ENCODE peak calls at places on chromosomes 7 and 10, in nine cellular contexts. V is mammary epithelial cell, Y is upper lobe of right lung, S is bronchial epithelial cell, N is ovary, T is AG04449, C is uterus, O is WERI-Rb-1, G is left ventricle myocardium inferior. W is an unnamed sample.

GRCh38 chr10:98414932-98415709 is at the start of gene PYROXD2:
- DNase-seq in V (peak), Y (peak), S (peak), N (peak), T (peak), C (peak), O (no peak), G (peak), W (peak)

GRCh38 chr10:77226871-77227557 is 410.6 kb downstream of the KCNMA1 start:
- DNase-seq in V (peak), Y (no peak), S (no peak), N (no peak), T (no peak), C (no peak), O (no peak), G (no peak), W (peak)

GRCh38 chr7:100022621-100023020 is 7.2 kb downstream of the ZKSCAN1 start:
- DNase-seq in V (peak), Y (peak), S (peak), N (no peak), T (no peak), C (no peak), O (no peak), G (no peak), W (no peak)

GRCh38 chr10:74078037-74078436 is 72.6 kb downstream of the AP3M1 start:
- DNase-seq in V (no peak), Y (no peak), S (no peak), N (no peak), T (no peak), C (no peak), O (no peak), G (no peak), W (peak)

GRCh38 chr7:91892821-91893340 is 12.4 kb upstream of the MTERF1 start:
- DNase-seq in V (peak), Y (no peak), S (peak), N (no peak), T (no peak), C (no peak), O (peak), G (no peak), W (peak)

GRCh38 chr10:111698711-111699110 is 484.9 kb downstream of the GPAM start:
- DNase-seq in V (no peak), Y (no peak), S (no peak), N (no peak), T (no peak), C (no peak), O (no peak), G (no peak), W (peak)

GRCh38 chr7:120332433-120332832 is 59.5 kb downstream of the KCND2 start:
- DNase-seq in V (no peak), Y (no peak), S (no peak), N (no peak), T (no peak), C (no peak), O (no peak), G (no peak), W (no peak)

GRCh38 chr10:34862892-34863291 is 47.8 kb upstream of the PARD3 start:
- DNase-seq in V (no peak), Y (no peak), S (no peak), N (no peak), T (no peak), C (no peak), O (no peak), G (no peak), W (no peak)

GRCh38 chr7:94418851-94419250 is 24.2 kb downstream of the COL1A2 start:
- DNase-seq in V (no peak), Y (no peak), S (no peak), N (no peak), T (no peak), C (no peak), O (no peak), G (no peak), W (peak)

GRCh38 chr10:102643346-102644065 is 773 bp upstream of the TRIM8 start:
- DNase-seq in V (peak), Y (peak), S (peak), N (peak), T (no peak), C (peak), O (peak), G (peak), W (peak)

GRCh38 chr7:522071-522937 is 2.7 kb upstream of the PDGFA start:
- DNase-seq in V (peak), Y (no peak), S (peak), N (no peak), T (no peak), C (peak), O (no peak), G (peak), W (peak)

GRCh38 chr10:3451516-3452185 is 279.1 kb upstream of the PITRM1 start:
- DNase-seq in V (no peak), Y (no peak), S (no peak), N (no peak), T (no peak), C (no peak), O (no peak), G (no peak), W (no peak)

GRCh38 chr10:102419561-102420442 is 834 bp upstream of the FBXL15 start:
- DNase-seq in V (no peak), Y (no peak), S (no peak), N (peak), T (no peak), C (peak), O (peak), G (peak), W (no peak)

GRCh38 chr10:84291389-84291788 is 37.0 kb upstream of the CCSER2 start:
- DNase-seq in V (peak), Y (no peak), S (peak), N (no peak), T (no peak), C (no peak), O (no peak), G (no peak), W (peak)

GRCh38 chr7:137245186-137245585 is 98.3 kb downstream of the PTN start:
- DNase-seq in V (no peak), Y (no peak), S (no peak), N (no peak), T (no peak), C (no peak), O (no peak), G (no peak), W (no peak)

GRCh38 chr7:140060788-140061606 is 1.8 kb downstream of the PARP12 start:
- DNase-seq in V (no peak), Y (no peak), S (no peak), N (peak), T (no peak), C (no peak), O (no peak), G (peak), W (peak)

GRCh38 chr7:123770378-123770777 is 21.6 kb upstream of the WASL start:
- DNase-seq in V (peak), Y (no peak), S (peak), N (no peak), T (no peak), C (no peak), O (no peak), G (no peak), W (peak)

GRCh38 chr10:74255800-74256422 is 104.9 kb downstream of the ADK start:
- DNase-seq in V (no peak), Y (no peak), S (peak), N (no peak), T (no peak), C (no peak), O (peak), G (no peak), W (no peak)

GRCh38 chr7:85659364-85659763 is 472.5 kb upstream of the SEMA3D start:
- DNase-seq in V (peak), Y (no peak), S (peak), N (no peak), T (no peak), C (no peak), O (no peak), G (no peak), W (peak)

GRCh38 chr7:73703225-73703624 is 16.2 kb downstream of the STX1A start:
- DNase-seq in V (no peak), Y (no peak), S (no peak), N (no peak), T (no peak), C (no peak), O (no peak), G (no peak), W (no peak)

DNA sequence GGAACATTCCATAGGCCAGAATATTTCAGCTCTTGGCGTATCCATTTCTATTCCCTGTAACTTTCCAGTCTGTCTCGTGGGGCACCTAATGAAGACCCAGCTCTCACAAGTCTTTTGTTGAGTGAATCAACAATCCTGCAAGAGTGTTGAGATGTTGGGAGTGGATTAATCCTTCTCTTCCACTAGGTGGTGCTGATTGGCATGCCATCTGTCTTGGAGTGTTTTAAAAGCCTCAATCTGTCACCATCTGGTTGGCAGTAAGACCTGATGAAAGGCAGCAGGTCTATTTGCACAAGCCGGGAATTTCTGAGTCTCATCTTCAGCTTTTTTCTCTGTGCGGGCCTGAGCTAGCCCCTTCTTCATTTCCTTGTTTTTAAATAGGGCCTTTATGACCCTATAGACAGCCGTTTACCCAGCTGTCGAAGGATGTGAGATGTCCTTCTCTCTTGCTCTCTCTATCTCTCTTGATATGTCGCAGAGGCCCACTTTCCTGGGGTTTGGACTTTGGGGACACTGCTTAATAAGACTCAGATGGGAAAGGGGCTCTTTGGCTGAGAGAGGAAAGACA is 180.5 kb downstream of the ZNF365 start:
- DNase-seq in V (peak), Y (no peak), S (peak), N (no peak), T (peak), C (no peak), O (peak), G (no peak), W (peak)
- TF ChIP-seq CTCF in V (peak), Y (peak), S (peak), N (no peak), T (peak), C (no peak), O (peak), G (peak), W (peak)

GRCh38 chr7:27165655-27166474 is 528 bp upstream of the HOXA9 start:
- DNase-seq in V (no peak), Y (peak), S (no peak), N (no peak), T (no peak), C (peak), O (no peak), G (no peak), W (peak)
- H3K4me3 ChIP-seq in V (no peak), Y (peak), S (no peak), N (peak), T (peak), C (peak), O (peak), G (peak), W (peak)

GRCh38 chr7:3140834-3141233 is 97.2 kb upstream of the CARD11 start:
- DNase-seq in V (no peak), Y (no peak), S (no peak), N (no peak), T (no peak), C (no peak), O (no peak), G (no peak), W (no peak)
- TF ChIP-seq CTCF in V (no peak), Y (no peak), S (no peak), N (no peak), T (no peak), C (no peak), O (no peak), G (no peak), W (no peak)

GRCh38 chr7:30335763-30336487 is 51.5 kb downstream of the ZNRF2 start:
- DNase-seq in V (no peak), Y (no peak), S (no peak), N (no peak), T (no peak), C (no peak), O (no peak), G (no peak), W (no peak)
- H3K4me3 ChIP-seq in V (no peak), Y (no peak), S (no peak), N (no peak), T (no peak), C (no peak), O (no peak), G (no peak), W (no peak)

DNA sequence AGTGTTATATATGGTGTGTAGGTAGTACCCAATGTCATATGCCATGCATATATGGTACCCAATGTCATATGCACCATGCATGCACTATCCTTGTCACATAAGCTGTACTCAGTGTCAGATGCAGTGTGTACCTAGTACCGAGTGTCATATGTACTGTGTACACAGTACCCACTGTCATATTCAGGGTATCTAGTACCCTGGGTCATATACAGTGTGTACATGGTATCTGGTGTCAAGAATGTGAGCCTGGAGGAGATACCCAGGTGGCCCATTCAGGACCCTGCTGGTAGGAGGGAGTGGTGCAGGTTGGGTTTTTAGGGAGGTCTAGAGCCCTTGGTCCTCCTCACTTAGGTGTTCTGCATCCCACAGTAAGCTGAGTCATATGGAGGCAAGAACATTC is 1.8 kb downstream of the ZMYND11 start:
- DNase-seq in V (peak), Y (no peak), S (peak), N (no peak), T (no peak), C (no peak), O (peak), G (no peak), W (peak)
- TF ChIP-seq CTCF in V (peak), Y (peak), S (peak), N (no peak), T (peak), C (no peak), O (no peak), G (peak), W (peak)